ENCODE peak calls at places on chromosomes 4 and X, in seven cellular contexts. One of them, this sample, is unnamed.

GRCh38 chrX:24574743-24575142 is 72.4 kb downstream of the PCYT1B start:
- DNase-seq in breast epithelium: no peak
- DNase-seq in LNCaP clone FGC: no peak
- DNase-seq in WTC11: no peak
- DNase-seq in left lung: no peak
- DNase-seq in mucosa of descending colon: no peak
- DNase-seq in RWPE1: no peak
- DNase-seq in this sample: no peak

GRCh38 chr4:74934016-74934821 is 1.3 kb downstream of the PARM1 start:
- DNase-seq in WTC11: peak; percentile 62
- DNase-seq in left lung: peak; percentile 81
- DNase-seq in mucosa of descending colon: peak; percentile 69
- DNase-seq in LNCaP clone FGC: no peak
- DNase-seq in breast epithelium: peak; percentile 58
- DNase-seq in RWPE1: no peak
- DNase-seq in this sample: no peak

GRCh38 chrX:37420179-37420578 is 71.0 kb downstream of the PRRG1 start:
- DNase-seq in RWPE1: no peak
- DNase-seq in left lung: no peak
- DNase-seq in mucosa of descending colon: no peak
- DNase-seq in LNCaP clone FGC: no peak
- DNase-seq in breast epithelium: no peak
- DNase-seq in WTC11: no peak
- DNase-seq in this sample: no peak

GRCh38 chrX:140766024-140766611 is 56.6 kb downstream of the LINC00632 start:
- DNase-seq in RWPE1: peak; percentile 7
- DNase-seq in mucosa of descending colon: no peak
- DNase-seq in WTC11: peak; percentile 40
- DNase-seq in left lung: no peak
- DNase-seq in breast epithelium: no peak
- DNase-seq in LNCaP clone FGC: peak; percentile 6
- DNase-seq in this sample: peak; percentile 44

GRCh38 chr4:58247792-58248191 is 1137.6 kb upstream of the IGFBP7 start:
- DNase-seq in WTC11: peak; percentile 27
- DNase-seq in LNCaP clone FGC: peak; percentile 32
- DNase-seq in mucosa of descending colon: no peak
- DNase-seq in RWPE1: peak; percentile 8
- DNase-seq in breast epithelium: no peak
- DNase-seq in left lung: no peak
- DNase-seq in this sample: no peak

GRCh38 chr4:143438710-143439109 is 74.8 kb upstream of the SMARCA5 start:
- DNase-seq in RWPE1: no peak
- DNase-seq in WTC11: no peak
- DNase-seq in mucosa of descending colon: no peak
- DNase-seq in breast epithelium: no peak
- DNase-seq in left lung: no peak
- DNase-seq in LNCaP clone FGC: no peak
- DNase-seq in this sample: no peak

GRCh38 chr4:141849367-141849766 is 213.0 kb downstream of the IL15 start:
- DNase-seq in left lung: no peak
- DNase-seq in WTC11: no peak
- DNase-seq in mucosa of descending colon: no peak
- DNase-seq in breast epithelium: no peak
- DNase-seq in LNCaP clone FGC: no peak
- DNase-seq in RWPE1: no peak
- DNase-seq in this sample: no peak

GRCh38 chr4:101103381-101104142 is 243.8 kb downstream of the PPP3CA start:
- DNase-seq in WTC11: no peak
- DNase-seq in LNCaP clone FGC: peak; percentile 48
- DNase-seq in RWPE1: no peak
- DNase-seq in breast epithelium: no peak
- DNase-seq in mucosa of descending colon: no peak
- DNase-seq in left lung: no peak
- DNase-seq in this sample: no peak

GRCh38 chr4:145525291-145525740 is 43.7 kb downstream of the SMAD1 start:
- DNase-seq in RWPE1: no peak
- DNase-seq in left lung: no peak
- DNase-seq in mucosa of descending colon: no peak
- DNase-seq in breast epithelium: no peak
- DNase-seq in LNCaP clone FGC: no peak
- DNase-seq in WTC11: no peak
- DNase-seq in this sample: no peak

GRCh38 chr4:168540865-168541607 is 44.2 kb downstream of the PALLD start:
- DNase-seq in WTC11: no peak
- DNase-seq in RWPE1: no peak
- DNase-seq in breast epithelium: no peak
- DNase-seq in LNCaP clone FGC: no peak
- DNase-seq in mucosa of descending colon: no peak
- DNase-seq in left lung: no peak
- DNase-seq in this sample: no peak

GRCh38 chr4:88673886-88674285 is 23.7 kb downstream of the NAP1L5 start:
- DNase-seq in left lung: no peak
- DNase-seq in LNCaP clone FGC: no peak
- DNase-seq in breast epithelium: no peak
- DNase-seq in mucosa of descending colon: no peak
- DNase-seq in RWPE1: no peak
- DNase-seq in WTC11: no peak
- DNase-seq in this sample: no peak

GRCh38 chr4:146243141-146243882 is 29.0 kb downstream of the REELD1 start:
- DNase-seq in mucosa of descending colon: peak; percentile 35
- DNase-seq in breast epithelium: no peak
- DNase-seq in LNCaP clone FGC: no peak
- DNase-seq in left lung: peak; percentile 82
- DNase-seq in WTC11: peak; percentile 84
- DNase-seq in RWPE1: no peak
- DNase-seq in this sample: no peak

GRCh38 chr4:116925900-116926457 is 159.4 kb downstream of the TRAM1L1 start:
- DNase-seq in WTC11: peak; percentile 73
- DNase-seq in mucosa of descending colon: no peak
- DNase-seq in left lung: peak; percentile 75
- DNase-seq in LNCaP clone FGC: no peak
- DNase-seq in breast epithelium: peak; percentile 49
- DNase-seq in RWPE1: no peak
- DNase-seq in this sample: peak; percentile 51

GRCh38 chrX:74249963-74250362 is 54.0 kb upstream of the ZCCHC13 start:
- DNase-seq in breast epithelium: no peak
- DNase-seq in left lung: no peak
- DNase-seq in mucosa of descending colon: no peak
- DNase-seq in LNCaP clone FGC: no peak
- DNase-seq in RWPE1: no peak
- DNase-seq in WTC11: peak; percentile 51
- DNase-seq in this sample: no peak

GRCh38 chr4:11843927-11844326 is 415.2 kb upstream of the HS3ST1 start:
- DNase-seq in WTC11: no peak
- DNase-seq in RWPE1: no peak
- DNase-seq in LNCaP clone FGC: no peak
- DNase-seq in left lung: no peak
- DNase-seq in breast epithelium: no peak
- DNase-seq in mucosa of descending colon: no peak
- DNase-seq in this sample: no peak

GRCh38 chr4:94595880-94596483 is 144.2 kb downstream of the PDLIM5 start:
- DNase-seq in left lung: no peak
- DNase-seq in RWPE1: peak; percentile 27
- DNase-seq in WTC11: no peak
- DNase-seq in breast epithelium: no peak
- DNase-seq in LNCaP clone FGC: peak; percentile 58
- DNase-seq in mucosa of descending colon: no peak
- DNase-seq in this sample: no peak

DNA sequence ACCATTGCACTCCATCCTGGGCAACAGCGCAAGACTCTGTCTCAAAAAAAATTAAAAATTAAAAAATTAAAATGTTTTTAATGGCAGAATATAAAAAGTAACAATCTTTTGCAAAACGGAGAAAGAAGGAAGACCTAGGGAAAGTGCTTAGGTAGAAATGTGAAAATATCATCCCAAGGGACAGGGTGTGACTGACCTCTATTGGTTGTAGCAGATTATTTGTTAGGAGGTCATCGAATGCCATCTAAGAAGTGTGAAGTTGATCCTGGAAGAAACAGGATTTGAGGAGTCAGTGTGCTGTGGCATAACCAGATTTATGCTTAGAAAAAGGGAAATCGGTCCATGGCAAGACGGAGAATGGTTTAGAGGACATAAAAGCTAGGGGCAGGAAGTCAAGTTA is 18.1 kb upstream of the C4orf36 start:
- DNase-seq in LNCaP clone FGC: no peak
- DNase-seq in WTC11: no peak
- DNase-seq in RWPE1: no peak
- DNase-seq in mucosa of descending colon: no peak
- DNase-seq in left lung: no peak
- DNase-seq in breast epithelium: no peak
- DNase-seq in this sample: no peak
- TF ChIP-seq CTCF in LNCaP clone FGC: peak; percentile 27
- TF ChIP-seq CTCF in WTC11: no peak
- TF ChIP-seq CTCF in RWPE1: no peak
- TF ChIP-seq CTCF in mucosa of descending colon: no peak
- TF ChIP-seq CTCF in left lung: no peak
- TF ChIP-seq CTCF in breast epithelium: no peak
- TF ChIP-seq CTCF in this sample: no peak

GRCh38 chr4:151766691-151767090 is 5.9 kb upstream of the GATB start:
- DNase-seq in WTC11: peak; percentile 14
- DNase-seq in left lung: no peak
- DNase-seq in RWPE1: no peak
- DNase-seq in LNCaP clone FGC: no peak
- DNase-seq in mucosa of descending colon: peak; percentile 34
- DNase-seq in breast epithelium: no peak
- DNase-seq in this sample: no peak
- TF ChIP-seq CTCF in WTC11: no peak
- TF ChIP-seq CTCF in left lung: no peak
- TF ChIP-seq CTCF in RWPE1: no peak
- TF ChIP-seq CTCF in LNCaP clone FGC: peak; percentile 48
- TF ChIP-seq CTCF in mucosa of descending colon: no peak
- TF ChIP-seq CTCF in breast epithelium: no peak
- TF ChIP-seq CTCF in this sample: peak; percentile 15

GRCh38 chrX:139429913-139430312 is 100.6 kb upstream of the F9 start:
- DNase-seq in mucosa of descending colon: no peak
- DNase-seq in WTC11: no peak
- DNase-seq in RWPE1: no peak
- DNase-seq in LNCaP clone FGC: peak; percentile 0
- DNase-seq in left lung: no peak
- DNase-seq in breast epithelium: no peak
- DNase-seq in this sample: no peak
- TF ChIP-seq CTCF in mucosa of descending colon: no peak
- TF ChIP-seq CTCF in WTC11: no peak
- TF ChIP-seq CTCF in RWPE1: no peak
- TF ChIP-seq CTCF in LNCaP clone FGC: peak; percentile 50
- TF ChIP-seq CTCF in left lung: no peak
- TF ChIP-seq CTCF in breast epithelium: no peak
- TF ChIP-seq CTCF in this sample: peak; percentile 38

GRCh38 chrX:131816551-131817136 is 206.5 kb upstream of the STK26 start:
- DNase-seq in mucosa of descending colon: no peak
- DNase-seq in LNCaP clone FGC: no peak
- DNase-seq in WTC11: no peak
- DNase-seq in left lung: no peak
- DNase-seq in breast epithelium: no peak
- DNase-seq in RWPE1: peak; percentile 5
- DNase-seq in this sample: no peak
- TF ChIP-seq CTCF in mucosa of descending colon: no peak
- TF ChIP-seq CTCF in LNCaP clone FGC: peak; percentile 39
- TF ChIP-seq CTCF in WTC11: no peak
- TF ChIP-seq CTCF in left lung: peak; percentile 37
- TF ChIP-seq CTCF in breast epithelium: peak; percentile 49
- TF ChIP-seq CTCF in RWPE1: no peak
- TF ChIP-seq CTCF in this sample: no peak

GRCh38 chr4:138831943-138832342 is 183.6 kb upstream of the NOCT start:
- DNase-seq in mucosa of descending colon: no peak
- DNase-seq in RWPE1: no peak
- DNase-seq in left lung: no peak
- DNase-seq in breast epithelium: no peak
- DNase-seq in WTC11: no peak
- DNase-seq in LNCaP clone FGC: no peak
- DNase-seq in this sample: no peak
- TF ChIP-seq CTCF in mucosa of descending colon: no peak
- TF ChIP-seq CTCF in RWPE1: no peak
- TF ChIP-seq CTCF in left lung: no peak
- TF ChIP-seq CTCF in breast epithelium: no peak
- TF ChIP-seq CTCF in WTC11: no peak
- TF ChIP-seq CTCF in LNCaP clone FGC: no peak
- TF ChIP-seq CTCF in this sample: no peak

GRCh38 chr4:38804654-38805295 is at the start of gene TLR1:
- DNase-seq in breast epithelium: no peak
- DNase-seq in LNCaP clone FGC: peak; percentile 17
- DNase-seq in mucosa of descending colon: no peak
- DNase-seq in RWPE1: peak; percentile 15
- DNase-seq in left lung: no peak
- DNase-seq in WTC11: no peak
- DNase-seq in this sample: no peak
- TF ChIP-seq CTCF in breast epithelium: peak; percentile 45
- TF ChIP-seq CTCF in LNCaP clone FGC: peak; percentile 49
- TF ChIP-seq CTCF in mucosa of descending colon: peak; percentile 49
- TF ChIP-seq CTCF in RWPE1: peak; percentile 66
- TF ChIP-seq CTCF in left lung: peak; percentile 47
- TF ChIP-seq CTCF in WTC11: no peak
- TF ChIP-seq CTCF in this sample: peak; percentile 51

GRCh38 chrX:20063153-20063552 is 53.6 kb downstream of the MAP7D2 start:
- DNase-seq in left lung: no peak
- DNase-seq in breast epithelium: no peak
- DNase-seq in LNCaP clone FGC: no peak
- DNase-seq in mucosa of descending colon: no peak
- DNase-seq in WTC11: no peak
- DNase-seq in RWPE1: no peak
- DNase-seq in this sample: no peak

GRCh38 chrX:20066968-20067708 is 49.6 kb downstream of the MAP7D2 start:
- DNase-seq in WTC11: no peak
- DNase-seq in mucosa of descending colon: no peak
- DNase-seq in left lung: no peak
- DNase-seq in breast epithelium: no peak
- DNase-seq in LNCaP clone FGC: peak; percentile 34
- DNase-seq in RWPE1: peak; percentile 24
- DNase-seq in this sample: no peak

GRCh38 chrX:20060961-20061868 is 55.5 kb downstream of the MAP7D2 start:
- DNase-seq in left lung: no peak
- DNase-seq in mucosa of descending colon: no peak
- DNase-seq in LNCaP clone FGC: no peak
- DNase-seq in breast epithelium: no peak
- DNase-seq in RWPE1: no peak
- DNase-seq in WTC11: no peak
- DNase-seq in this sample: no peak

GRCh38 chrX:20061869-20062254 is 54.8 kb downstream of the MAP7D2 start:
- DNase-seq in breast epithelium: no peak
- DNase-seq in RWPE1: no peak
- DNase-seq in WTC11: no peak
- DNase-seq in left lung: no peak
- DNase-seq in mucosa of descending colon: no peak
- DNase-seq in LNCaP clone FGC: no peak
- DNase-seq in this sample: no peak

GRCh38 chrX:20063716-20064351 is 52.9 kb downstream of the MAP7D2 start:
- DNase-seq in mucosa of descending colon: no peak
- DNase-seq in RWPE1: no peak
- DNase-seq in LNCaP clone FGC: no peak
- DNase-seq in left lung: no peak
- DNase-seq in breast epithelium: no peak
- DNase-seq in WTC11: peak; percentile 20
- DNase-seq in this sample: no peak
- TF ChIP-seq CTCF in mucosa of descending colon: no peak
- TF ChIP-seq CTCF in RWPE1: no peak
- TF ChIP-seq CTCF in LNCaP clone FGC: no peak
- TF ChIP-seq CTCF in left lung: no peak
- TF ChIP-seq CTCF in breast epithelium: no peak
- TF ChIP-seq CTCF in WTC11: no peak
- TF ChIP-seq CTCF in this sample: no peak